ENCODE peak calls at places on chromosomes 1 and 21, in five cellular contexts. T is HTR-8/SVneo, V is heart right ventricle, N is HCEC 1CT, D is HepG2. F is an unnamed sample.

GRCh38 chr1:197269053-197269452 is 1.0 kb downstream of the CRB1 start:
- DNase-seq in T (no peak), V (no peak), N (no peak), D (no peak), F (no peak)

GRCh38 chr1:88683516-88683847 is 591 bp upstream of the PKN2 start:
- DNase-seq in T (peak), V (peak), N (peak), D (no peak), F (no peak)

GRCh38 chr1:150261367-150261766 is 3.8 kb downstream of the CA14 start:
- DNase-seq in T (no peak), V (no peak), N (no peak), D (no peak), F (no peak)

GRCh38 chr1:200670215-200671118 is 760 bp upstream of the DDX59 start:
- DNase-seq in T (peak), V (peak), N (peak), D (peak), F (peak)

GRCh38 chr1:7174980-7175379 is 389.7 kb downstream of the CAMTA1 start:
- DNase-seq in T (no peak), V (no peak), N (no peak), D (no peak), F (no peak)

GRCh38 chr1:97827887-97828286 is 92.9 kb downstream of the DPYD start:
- DNase-seq in T (no peak), V (no peak), N (no peak), D (no peak), F (no peak)

GRCh38 chr1:196209983-196210382 is 398.3 kb downstream of the KCNT2 start:
- DNase-seq in T (no peak), V (no peak), N (no peak), D (no peak), F (no peak)

GRCh38 chr1:145706282-145706681 is 886 bp downstream of the PDZK1 start:
- DNase-seq in T (peak), V (no peak), N (peak), D (no peak), F (peak)

GRCh38 chr1:115838805-115839705 is 1.9 kb downstream of the NHLH2 start:
- DNase-seq in T (no peak), V (peak), N (peak), D (no peak), F (no peak)

GRCh38 chr1:71621785-71622184 is 541.0 kb upstream of the ZRANB2 start:
- DNase-seq in T (no peak), V (no peak), N (peak), D (no peak), F (no peak)

GRCh38 chr1:203638076-203638475 is 11.4 kb downstream of the ATP2B4 start:
- DNase-seq in T (no peak), V (no peak), N (no peak), D (no peak), F (no peak)

GRCh38 chr1:9100471-9101043 is 28.3 kb downstream of the GPR157 start:
- DNase-seq in T (no peak), V (no peak), N (peak), D (peak), F (no peak)

GRCh38 chr1:1535298-1535988 is 5.0 kb downstream of the TMEM240 start:
- DNase-seq in T (no peak), V (no peak), N (no peak), D (no peak), F (no peak)

GRCh38 chr1:169043823-169044222 is 62.7 kb upstream of the ATP1B1 start:
- DNase-seq in T (no peak), V (no peak), N (no peak), D (no peak), F (no peak)

GRCh38 chr1:200153277-200154055 is 126.0 kb downstream of the NR5A2 start:
- DNase-seq in T (no peak), V (no peak), N (no peak), D (no peak), F (no peak)

GRCh38 chr21:42051788-42052187 is 19.3 kb upstream of the UMODL1 start:
- DNase-seq in T (no peak), V (no peak), N (no peak), D (no peak), F (no peak)

GRCh38 chr1:248873993-248874671 is 15.2 kb upstream of the ZNF692 start:
- DNase-seq in T (peak), V (peak), N (peak), D (peak), F (peak)

GRCh38 chr1:86247553-86248279 is 91.1 kb upstream of the COL24A1 start:
- DNase-seq in T (no peak), V (no peak), N (no peak), D (no peak), F (no peak)

GRCh38 chr1:33473900-33474299 is 1.5 kb downstream of the ZSCAN20 start:
- DNase-seq in T (no peak), V (no peak), N (no peak), D (no peak), F (no peak)

GRCh38 chr1:57146100-57146499 is 180.3 kb upstream of the C8B start:
- DNase-seq in T (no peak), V (no peak), N (no peak), D (no peak), F (no peak)

GRCh38 chr1:147215540-147215916 is 9.6 kb downstream of the FMO5 start:
- DNase-seq in T (no peak), V (no peak), N (no peak), D (peak), F (no peak)

GRCh38 chr1:23416964-23417363 is 7.6 kb downstream of the TCEA3 start:
- DNase-seq in T (no peak), V (no peak), N (no peak), D (no peak), F (no peak)

F was measured in A549.